ENCODE peak calls at places on chromosome 21, in six cellular contexts. One of them, this sample, is unnamed.
A peak's percentile ranks its signal among the peaks of the same experiment; 100 is the strongest.

GRCh38 chr21:41859297-41859980 is 19.7 kb downstream of the PRDM15 start:
- DNase-seq in stimulated activated naive B cell treated with anti-CD40 and anti-IgM and Interleukin-4, amounts not matched to agents 10 μg/mL and 1 μg/mL and 100 μg/mL, for 72 hours: no peak
- DNase-seq in iris pigment epithelial cell: no peak
- DNase-seq in memory B cell: no peak
- DNase-seq in activated naive CD8-positive, alpha-beta T cell treated with anti-CD3 and anti-CD28 coated beads, Interleukin-2, amount 50 U/mL, for 24 hours: no peak
- DNase-seq in mucosa of gallbladder: no peak
- DNase-seq in this sample: no peak

GRCh38 chr21:36079010-36079649 is 9.3 kb downstream of the CBR1 start:
- DNase-seq in stimulated activated naive B cell treated with anti-CD40 and anti-IgM and Interleukin-4, amounts not matched to agents 10 μg/mL and 1 μg/mL and 100 μg/mL, for 72 hours: no peak
- DNase-seq in iris pigment epithelial cell: no peak
- DNase-seq in mucosa of gallbladder: no peak
- DNase-seq in activated naive CD8-positive, alpha-beta T cell treated with anti-CD3 and anti-CD28 coated beads, Interleukin-2, amount 50 U/mL, for 24 hours: peak; percentile 34
- DNase-seq in memory B cell: no peak
- DNase-seq in this sample: no peak

GRCh38 chr21:44303490-44303981 is 3.7 kb downstream of the PFKL start:
- DNase-seq in memory B cell: no peak
- DNase-seq in activated naive CD8-positive, alpha-beta T cell treated with anti-CD3 and anti-CD28 coated beads, Interleukin-2, amount 50 U/mL, for 24 hours: no peak
- DNase-seq in mucosa of gallbladder: peak; percentile 79
- DNase-seq in iris pigment epithelial cell: no peak
- DNase-seq in stimulated activated naive B cell treated with anti-CD40 and anti-IgM and Interleukin-4, amounts not matched to agents 10 μg/mL and 1 μg/mL and 100 μg/mL, for 72 hours: no peak
- DNase-seq in this sample: no peak

GRCh38 chr21:36756527-36756926 is 57.6 kb downstream of the SIM2 start:
- DNase-seq in mucosa of gallbladder: no peak
- DNase-seq in iris pigment epithelial cell: peak; percentile 55
- DNase-seq in activated naive CD8-positive, alpha-beta T cell treated with anti-CD3 and anti-CD28 coated beads, Interleukin-2, amount 50 U/mL, for 24 hours: no peak
- DNase-seq in memory B cell: no peak
- DNase-seq in stimulated activated naive B cell treated with anti-CD40 and anti-IgM and Interleukin-4, amounts not matched to agents 10 μg/mL and 1 μg/mL and 100 μg/mL, for 72 hours: no peak
- DNase-seq in this sample: no peak

GRCh38 chr21:17622018-17622417 is 9.3 kb upstream of the BTG3 start:
- DNase-seq in iris pigment epithelial cell: no peak
- DNase-seq in memory B cell: no peak
- DNase-seq in stimulated activated naive B cell treated with anti-CD40 and anti-IgM and Interleukin-4, amounts not matched to agents 10 μg/mL and 1 μg/mL and 100 μg/mL, for 72 hours: no peak
- DNase-seq in activated naive CD8-positive, alpha-beta T cell treated with anti-CD3 and anti-CD28 coated beads, Interleukin-2, amount 50 U/mL, for 24 hours: no peak
- DNase-seq in mucosa of gallbladder: no peak
- DNase-seq in this sample: no peak

GRCh38 chr21:42245348-42246185 is 26.6 kb downstream of the ABCG1 start:
- DNase-seq in memory B cell: no peak
- DNase-seq in mucosa of gallbladder: no peak
- DNase-seq in stimulated activated naive B cell treated with anti-CD40 and anti-IgM and Interleukin-4, amounts not matched to agents 10 μg/mL and 1 μg/mL and 100 μg/mL, for 72 hours: no peak
- DNase-seq in iris pigment epithelial cell: no peak
- DNase-seq in activated naive CD8-positive, alpha-beta T cell treated with anti-CD3 and anti-CD28 coated beads, Interleukin-2, amount 50 U/mL, for 24 hours: no peak
- DNase-seq in this sample: no peak

GRCh38 chr21:37565530-37566223 is 199.1 kb downstream of the DYRK1A start:
- DNase-seq in activated naive CD8-positive, alpha-beta T cell treated with anti-CD3 and anti-CD28 coated beads, Interleukin-2, amount 50 U/mL, for 24 hours: no peak
- DNase-seq in stimulated activated naive B cell treated with anti-CD40 and anti-IgM and Interleukin-4, amounts not matched to agents 10 μg/mL and 1 μg/mL and 100 μg/mL, for 72 hours: no peak
- DNase-seq in memory B cell: no peak
- DNase-seq in iris pigment epithelial cell: peak; percentile 22
- DNase-seq in mucosa of gallbladder: peak; percentile 35
- DNase-seq in this sample: no peak

GRCh38 chr21:33296156-33296555 is 28.6 kb upstream of the IFNAR1 start:
- DNase-seq in mucosa of gallbladder: no peak
- DNase-seq in memory B cell: peak; percentile 47
- DNase-seq in activated naive CD8-positive, alpha-beta T cell treated with anti-CD3 and anti-CD28 coated beads, Interleukin-2, amount 50 U/mL, for 24 hours: no peak
- DNase-seq in stimulated activated naive B cell treated with anti-CD40 and anti-IgM and Interleukin-4, amounts not matched to agents 10 μg/mL and 1 μg/mL and 100 μg/mL, for 72 hours: peak; percentile 31
- DNase-seq in iris pigment epithelial cell: no peak
- DNase-seq in this sample: no peak

GRCh38 chr21:44951186-44951915 is 11.5 kb downstream of the SLX9 start:
- DNase-seq in mucosa of gallbladder: no peak
- DNase-seq in activated naive CD8-positive, alpha-beta T cell treated with anti-CD3 and anti-CD28 coated beads, Interleukin-2, amount 50 U/mL, for 24 hours: no peak
- DNase-seq in iris pigment epithelial cell: no peak
- DNase-seq in memory B cell: no peak
- DNase-seq in stimulated activated naive B cell treated with anti-CD40 and anti-IgM and Interleukin-4, amounts not matched to agents 10 μg/mL and 1 μg/mL and 100 μg/mL, for 72 hours: no peak
- DNase-seq in this sample: no peak

GRCh38 chr21:46155514-46156377 is at the start of gene FTCD:
- DNase-seq in memory B cell: no peak
- DNase-seq in activated naive CD8-positive, alpha-beta T cell treated with anti-CD3 and anti-CD28 coated beads, Interleukin-2, amount 50 U/mL, for 24 hours: no peak
- DNase-seq in stimulated activated naive B cell treated with anti-CD40 and anti-IgM and Interleukin-4, amounts not matched to agents 10 μg/mL and 1 μg/mL and 100 μg/mL, for 72 hours: no peak
- DNase-seq in mucosa of gallbladder: no peak
- DNase-seq in iris pigment epithelial cell: no peak
- DNase-seq in this sample: no peak

GRCh38 chr21:43785134-43785533 is 4.2 kb upstream of the RRP1 start:
- DNase-seq in stimulated activated naive B cell treated with anti-CD40 and anti-IgM and Interleukin-4, amounts not matched to agents 10 μg/mL and 1 μg/mL and 100 μg/mL, for 72 hours: no peak
- DNase-seq in memory B cell: no peak
- DNase-seq in activated naive CD8-positive, alpha-beta T cell treated with anti-CD3 and anti-CD28 coated beads, Interleukin-2, amount 50 U/mL, for 24 hours: no peak
- DNase-seq in iris pigment epithelial cell: peak; percentile 20
- DNase-seq in mucosa of gallbladder: no peak
- DNase-seq in this sample: no peak

GRCh38 chr21:39388038-39388810 is 39.3 kb upstream of the HMGN1 start:
- DNase-seq in stimulated activated naive B cell treated with anti-CD40 and anti-IgM and Interleukin-4, amounts not matched to agents 10 μg/mL and 1 μg/mL and 100 μg/mL, for 72 hours: peak; percentile 65
- DNase-seq in iris pigment epithelial cell: peak; percentile 81
- DNase-seq in activated naive CD8-positive, alpha-beta T cell treated with anti-CD3 and anti-CD28 coated beads, Interleukin-2, amount 50 U/mL, for 24 hours: peak; percentile 96
- DNase-seq in mucosa of gallbladder: peak; percentile 89
- DNase-seq in memory B cell: peak; percentile 94
- DNase-seq in this sample: peak; percentile 88

GRCh38 chr21:36744560-36745231 is 45.8 kb downstream of the SIM2 start:
- DNase-seq in activated naive CD8-positive, alpha-beta T cell treated with anti-CD3 and anti-CD28 coated beads, Interleukin-2, amount 50 U/mL, for 24 hours: no peak
- DNase-seq in stimulated activated naive B cell treated with anti-CD40 and anti-IgM and Interleukin-4, amounts not matched to agents 10 μg/mL and 1 μg/mL and 100 μg/mL, for 72 hours: no peak
- DNase-seq in mucosa of gallbladder: no peak
- DNase-seq in memory B cell: no peak
- DNase-seq in iris pigment epithelial cell: no peak
- DNase-seq in this sample: peak; percentile 44

GRCh38 chr21:42453301-42454220 is 42.5 kb downstream of the RSPH1 start:
- DNase-seq in memory B cell: no peak
- DNase-seq in iris pigment epithelial cell: no peak
- DNase-seq in mucosa of gallbladder: no peak
- DNase-seq in stimulated activated naive B cell treated with anti-CD40 and anti-IgM and Interleukin-4, amounts not matched to agents 10 μg/mL and 1 μg/mL and 100 μg/mL, for 72 hours: no peak
- DNase-seq in activated naive CD8-positive, alpha-beta T cell treated with anti-CD3 and anti-CD28 coated beads, Interleukin-2, amount 50 U/mL, for 24 hours: no peak
- DNase-seq in this sample: no peak

GRCh38 chr21:33794586-33794985 is 121.0 kb downstream of the ATP5PO start:
- DNase-seq in activated naive CD8-positive, alpha-beta T cell treated with anti-CD3 and anti-CD28 coated beads, Interleukin-2, amount 50 U/mL, for 24 hours: no peak
- DNase-seq in stimulated activated naive B cell treated with anti-CD40 and anti-IgM and Interleukin-4, amounts not matched to agents 10 μg/mL and 1 μg/mL and 100 μg/mL, for 72 hours: no peak
- DNase-seq in iris pigment epithelial cell: no peak
- DNase-seq in memory B cell: no peak
- DNase-seq in mucosa of gallbladder: no peak
- DNase-seq in this sample: no peak

GRCh38 chr21:45522986-45523385 is 19.3 kb downstream of the SLC19A1 start:
- DNase-seq in memory B cell: no peak
- DNase-seq in mucosa of gallbladder: no peak
- DNase-seq in stimulated activated naive B cell treated with anti-CD40 and anti-IgM and Interleukin-4, amounts not matched to agents 10 μg/mL and 1 μg/mL and 100 μg/mL, for 72 hours: no peak
- DNase-seq in activated naive CD8-positive, alpha-beta T cell treated with anti-CD3 and anti-CD28 coated beads, Interleukin-2, amount 50 U/mL, for 24 hours: no peak
- DNase-seq in iris pigment epithelial cell: no peak
- DNase-seq in this sample: no peak

This sample was measured in cerebellar cortex.